ENCODE peak calls at places on chromosome 16, in four cellular contexts. J, H, U and Q are unnamed samples.

GRCh38 chr16:14121135-14121534 is 50.0 kb downstream of the MRTFB start:
- DNase-seq in H (no peak), U (no peak), J (no peak), Q (no peak)

GRCh38 chr16:23670137-23670776 is 8.4 kb upstream of the PLK1 start:
- DNase-seq in U (peak), J (peak), H (no peak), Q (peak)

GRCh38 chr16:49961087-49961486 is 63.9 kb upstream of the CNEP1R1 start:
- DNase-seq in U (no peak), J (no peak), H (no peak), Q (no peak)

GRCh38 chr16:13068912-13069583 is 167.7 kb downstream of the SHISA9 start:
- DNase-seq in U (no peak), H (no peak), J (no peak), Q (no peak)

GRCh38 chr16:58638148-58639036 is 8.8 kb upstream of the CNOT1 start:
- DNase-seq in H (no peak), U (peak), J (peak), Q (no peak)

GRCh38 chr16:24971718-24972117 is 43.5 kb downstream of the ARHGAP17 start:
- DNase-seq in J (no peak), U (no peak), H (no peak), Q (no peak)

GRCh38 chr16:25135239-25135878 is 23.8 kb downstream of the LCMT1 start:
- DNase-seq in J (peak), U (peak), H (no peak), Q (no peak)

GRCh38 chr16:85233520-85233919 is 121.2 kb upstream of the CIBAR2 start:
- DNase-seq in H (no peak), J (no peak), U (no peak), Q (no peak)

GRCh38 chr16:14510939-14511797 is 118.9 kb downstream of the PARN start:
- DNase-seq in J (peak), U (peak), H (no peak), Q (no peak)

GRCh38 chr16:1723450-1724147 is 17.6 kb downstream of the MAPK8IP3 start:
- DNase-seq in U (peak), J (no peak), H (no peak), Q (peak)

GRCh38 chr16:50520451-50521245 is 27.5 kb upstream of the NKD1 start:
- DNase-seq in U (no peak), H (no peak), J (no peak), Q (no peak)

GRCh38 chr16:53629151-53629550 is 74.5 kb downstream of the RPGRIP1L start:
- DNase-seq in J (no peak), U (no peak), H (no peak), Q (no peak)

GRCh38 chr16:2829501-2830354 is at the start of gene ZG16B:
- DNase-seq in J (no peak), H (no peak), U (no peak), Q (no peak)

GRCh38 chr16:81446318-81447275 is 2.0 kb downstream of the CMIP start:
- DNase-seq in H (no peak), J (peak), U (no peak), Q (peak)

GRCh38 chr16:55323637-55324490 is at the start of gene IRX6:
- DNase-seq in H (peak), U (no peak), J (no peak), Q (peak)

GRCh38 chr16:85401370-85401916 is 211.7 kb upstream of the GSE1 start:
- DNase-seq in U (no peak), H (no peak), J (no peak), Q (no peak)

GRCh38 chr16:51762081-51762995 is 611.3 kb upstream of the SALL1 start:
- DNase-seq in J (peak), U (peak), H (peak), Q (peak)

GRCh38 chr16:76729525-76729924 is 452.3 kb downstream of the CNTNAP4 start:
- DNase-seq in U (no peak), H (no peak), J (no peak), Q (no peak)

GRCh38 chr16:88784074-88784855 is 755 bp downstream of the PIEZO1 start:
- DNase-seq in J (no peak), U (peak), H (peak), Q (peak)

DNA sequence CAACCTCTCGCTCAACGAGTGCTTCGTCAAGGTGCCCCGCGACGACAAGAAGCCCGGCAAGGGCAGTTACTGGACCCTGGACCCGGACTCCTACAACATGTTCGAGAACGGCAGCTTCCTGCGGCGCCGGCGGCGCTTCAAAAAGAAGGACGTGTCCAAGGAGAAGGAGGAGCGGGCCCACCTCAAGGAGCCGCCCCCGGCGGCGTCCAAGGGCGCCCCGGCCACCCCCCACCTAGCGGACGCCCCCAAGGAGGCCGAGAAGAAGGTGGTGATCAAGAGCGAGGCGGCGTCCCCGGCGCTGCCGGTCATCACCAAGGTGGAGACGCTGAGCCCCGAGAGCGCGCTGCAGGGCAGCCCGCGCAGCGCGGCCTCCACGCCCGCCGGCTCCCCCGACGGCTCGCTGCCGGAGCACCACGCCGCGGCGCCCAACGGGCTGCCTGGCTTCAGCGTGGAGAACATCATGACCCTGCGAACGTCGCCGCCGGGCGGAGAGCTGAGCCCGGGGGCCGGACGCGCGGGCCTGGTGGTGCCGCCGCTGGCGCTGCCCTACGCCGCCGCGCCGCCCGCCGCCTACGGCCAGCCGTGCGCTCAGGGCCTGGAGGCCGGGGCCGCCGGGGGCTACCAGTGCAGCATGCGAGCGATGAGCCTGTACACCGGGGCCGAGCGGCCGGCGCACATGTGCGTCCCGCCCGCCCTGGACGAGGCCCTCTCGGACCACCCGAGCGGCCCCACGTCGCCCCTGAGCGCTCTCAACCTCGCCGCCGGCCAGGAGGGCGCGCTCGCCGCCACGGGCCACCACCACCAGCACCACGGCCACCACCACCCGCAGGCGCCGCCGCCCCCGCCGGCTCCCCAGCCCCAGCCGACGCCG is 1.3 kb downstream of the FOXC2 start:
- DNase-seq in H (no peak), U (no peak), J (no peak), Q (no peak)
- TF ChIP-seq CTCF in H (no peak), U (no peak), J (no peak), Q (no peak)

GRCh38 chr16:4572715-4573114 is 16.6 kb downstream of the C16orf96 start:
- DNase-seq in U (no peak), H (no peak), J (no peak), Q (no peak)

GRCh38 chr16:4570688-4571321 is 14.7 kb downstream of the C16orf96 start:
- DNase-seq in U (no peak), H (no peak), J (no peak), Q (no peak)

GRCh38 chr16:4578961-4579530 is 22.9 kb downstream of the C16orf96 start:
- DNase-seq in U (no peak), H (no peak), J (no peak), Q (no peak)

GRCh38 chr16:4576008-4576407 is 19.9 kb downstream of the C16orf96 start:
- DNase-seq in U (no peak), H (no peak), J (no peak), Q (no peak)

GRCh38 chr16:4574919-4575705 is 19.0 kb downstream of the C16orf96 start:
- DNase-seq in H (no peak), J (no peak), U (no peak), Q (no peak)
- TF ChIP-seq CTCF in H (no peak), J (no peak), U (no peak), Q (no peak)

GRCh38 chr16:22174642-22175041 is 12.3 kb downstream of the SDR42E2 start:
- DNase-seq in U (no peak), J (no peak), H (no peak), Q (no peak)
- TF ChIP-seq CTCF in U (no peak), J (no peak), H (no peak), Q (no peak)

DNA sequence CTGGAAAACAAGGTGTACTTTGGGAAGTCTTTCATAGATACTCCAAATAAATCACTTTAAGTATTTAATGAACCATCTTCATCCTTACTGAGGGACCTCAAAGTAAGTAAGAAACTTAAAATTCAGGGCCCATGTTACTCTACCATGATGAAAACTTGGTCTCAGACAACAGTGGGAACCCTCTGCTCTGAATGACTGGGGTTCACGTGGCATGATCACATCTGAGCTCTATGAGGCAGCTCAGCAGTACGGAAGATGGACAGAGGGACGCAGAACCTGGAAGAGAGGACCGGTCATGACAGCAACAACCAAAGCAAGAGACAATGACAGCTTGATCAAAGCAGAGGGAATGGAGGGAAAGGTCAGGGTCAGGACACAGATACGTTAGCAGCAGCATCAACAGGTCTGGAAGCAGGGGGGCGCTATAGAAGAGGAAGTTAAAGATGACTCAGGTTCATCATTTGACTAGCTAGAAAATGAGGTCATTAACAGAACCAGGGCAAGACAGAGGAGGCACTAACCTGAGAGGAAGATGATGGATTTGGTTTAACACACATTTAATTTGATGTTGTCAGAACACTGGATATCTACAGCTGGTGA is 9.5 kb downstream of the XPO6 start:
- DNase-seq in J (no peak), U (no peak), H (no peak), Q (peak)
- TF ChIP-seq CTCF in J (peak), U (peak), H (no peak), Q (no peak)

GRCh38 chr16:455453-455852 is 30.0 kb downstream of the RAB11FIP3 start:
- DNase-seq in J (no peak), H (no peak), U (no peak), Q (no peak)

GRCh38 chr16:460787-461186 is 35.3 kb downstream of the RAB11FIP3 start:
- DNase-seq in U (no peak), H (no peak), J (no peak), Q (no peak)

GRCh38 chr16:456891-457483 is 31.5 kb downstream of the RAB11FIP3 start:
- DNase-seq in H (no peak), U (peak), J (no peak), Q (no peak)

GRCh38 chr16:459761-460160 is 34.3 kb downstream of the RAB11FIP3 start:
- DNase-seq in U (no peak), H (no peak), J (no peak), Q (no peak)

GRCh38 chr16:457732-458400 is 32.4 kb downstream of the RAB11FIP3 start:
- DNase-seq in H (no peak), J (no peak), U (peak), Q (no peak)
- TF ChIP-seq CTCF in H (no peak), J (no peak), U (no peak), Q (no peak)

GRCh38 chr16:30429418-30429677 is 482 bp downstream of the DCTPP1 start:
- DNase-seq in H (no peak), U (no peak), J (no peak), Q (no peak)

GRCh38 chr16:30430428-30430970 is 669 bp upstream of the DCTPP1 start:
- DNase-seq in U (no peak), H (no peak), J (no peak), Q (no peak)

GRCh38 chr16:30428055-30428454 is 1.8 kb downstream of the DCTPP1 start:
- DNase-seq in U (no peak), J (no peak), H (no peak), Q (no peak)

GRCh38 chr16:30434852-30435251 is 5.0 kb upstream of the DCTPP1 start:
- DNase-seq in H (no peak), J (no peak), U (no peak), Q (no peak)

DNA sequence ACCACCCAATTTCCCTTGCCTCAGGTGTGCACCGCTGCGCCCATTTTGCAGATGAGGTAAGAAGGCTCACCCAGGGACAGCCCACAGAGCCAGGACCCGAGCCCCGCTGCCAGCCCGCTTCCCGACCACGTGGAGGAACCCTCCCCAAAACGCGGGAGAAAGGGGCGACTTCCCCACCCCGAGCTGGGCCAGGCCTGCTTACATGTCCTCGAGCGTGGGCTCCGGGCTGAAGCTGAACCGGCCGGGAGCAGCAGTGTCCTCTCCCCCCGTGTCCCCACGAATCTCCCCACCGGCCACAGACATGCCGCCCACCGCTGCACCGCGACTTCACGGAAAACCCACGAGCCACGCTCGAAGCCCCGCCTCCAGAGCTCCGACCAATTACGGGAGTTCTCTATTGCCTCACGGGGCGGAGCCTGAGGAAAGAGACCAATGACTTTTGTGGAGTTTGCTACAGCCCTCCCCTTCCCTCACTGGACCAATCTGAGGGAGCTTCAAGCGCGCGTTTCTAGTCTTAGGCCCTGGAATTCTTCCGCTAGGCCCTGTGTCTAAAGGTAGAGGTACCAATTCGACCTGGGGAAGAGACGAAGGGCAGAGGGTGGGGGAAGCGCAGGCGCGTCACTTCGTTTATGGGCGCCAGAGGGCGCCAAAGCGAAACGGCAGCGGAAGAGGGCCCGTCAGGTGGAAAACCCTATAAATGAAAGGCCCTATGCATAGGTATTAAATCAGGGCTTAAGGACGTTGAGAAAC is at the start of gene DCTPP1:
- DNase-seq in H (peak), U (peak), J (peak), Q (peak)
- TF ChIP-seq CTCF in H (peak), U (peak), J (peak), Q (peak)

GRCh38 chr16:30895592-30896202 is 717 bp upstream of the CTF1 start:
- DNase-seq in H (no peak), U (no peak), J (peak), Q (no peak)

GRCh38 chr16:30894540-30895368 is 877 bp upstream of the BCL7C start:
- DNase-seq in U (no peak), H (no peak), J (no peak), Q (no peak)

GRCh38 chr16:30893082-30893743 is 664 bp downstream of the BCL7C start:
- DNase-seq in H (no peak), U (no peak), J (no peak), Q (no peak)

GRCh38 chr16:30892670-30893069 is 1.2 kb downstream of the BCL7C start:
- DNase-seq in U (no peak), J (no peak), H (no peak), Q (no peak)

GRCh38 chr16:30893744-30894539 is at the start of gene BCL7C:
- DNase-seq in U (peak), J (no peak), H (peak), Q (peak)
- TF ChIP-seq CTCF in U (peak), J (peak), H (peak), Q (peak)